ENCODE peak calls at places on chromosomes 1 and 21, in four cellular contexts. F is BJ, G is fibroblast of the aortic adventitia, T is cardiac fibroblast. C is an unnamed sample.

GRCh38 chr1:77540501-77541161 is 141.8 kb downstream of the ZZZ3 start:
- DNase-seq in F (peak; percentile 48), G (peak; percentile 54), T (peak; percentile 89), C (peak; percentile 90)

GRCh38 chr1:213330281-213330680 is 279.2 kb downstream of the RPS6KC1 start:
- DNase-seq in F (no peak), G (no peak), T (no peak), C (no peak)

GRCh38 chr1:186536272-186536905 is 75.5 kb upstream of the PDC start:
- DNase-seq in F (no peak), G (peak; percentile 42), T (peak; percentile 57), C (no peak)

GRCh38 chr1:150696590-150696989 is 364 bp downstream of the GOLPH3L start:
- DNase-seq in F (no peak), G (peak; percentile 4), T (peak; percentile 3), C (no peak)

GRCh38 chr1:41662061-41662655 is 177.7 kb upstream of the EDN2 start:
- DNase-seq in F (no peak), G (peak; percentile 56), T (peak; percentile 75), C (peak; percentile 59)

GRCh38 chr1:182754915-182755314 is 34.7 kb upstream of the NPL start:
- DNase-seq in F (no peak), G (no peak), T (no peak), C (no peak)

GRCh38 chr1:67214420-67215174 is 48.3 kb downstream of the IL23R start:
- DNase-seq in F (no peak), G (peak; percentile 48), T (peak; percentile 51), C (no peak)

GRCh38 chr1:95984975-95985374 is 736.6 kb upstream of the PTBP2 start:
- DNase-seq in F (no peak), G (no peak), T (no peak), C (no peak)

GRCh38 chr1:167544447-167544846 is 9.1 kb downstream of the CREG1 start:
- DNase-seq in F (no peak), G (no peak), T (no peak), C (no peak)

GRCh38 chr1:53303651-53304515 is 24.0 kb downstream of the LRP8 start:
- DNase-seq in F (no peak), G (no peak), T (no peak), C (no peak)

GRCh38 chr1:80053613-80054012 is 1047.1 kb upstream of the ADGRL4 start:
- DNase-seq in F (no peak), G (no peak), T (no peak), C (no peak)

GRCh38 chr1:207971511-207972224 is 60.7 kb upstream of the CD34 start:
- DNase-seq in F (no peak), G (no peak), T (no peak), C (no peak)

GRCh38 chr1:239633432-239633831 is 247.1 kb downstream of the CHRM3 start:
- DNase-seq in F (no peak), G (no peak), T (no peak), C (no peak)

GRCh38 chr1:17281775-17282181 is 26.2 kb upstream of the PADI4 start:
- DNase-seq in F (no peak), G (no peak), T (no peak), C (no peak)

DNA sequence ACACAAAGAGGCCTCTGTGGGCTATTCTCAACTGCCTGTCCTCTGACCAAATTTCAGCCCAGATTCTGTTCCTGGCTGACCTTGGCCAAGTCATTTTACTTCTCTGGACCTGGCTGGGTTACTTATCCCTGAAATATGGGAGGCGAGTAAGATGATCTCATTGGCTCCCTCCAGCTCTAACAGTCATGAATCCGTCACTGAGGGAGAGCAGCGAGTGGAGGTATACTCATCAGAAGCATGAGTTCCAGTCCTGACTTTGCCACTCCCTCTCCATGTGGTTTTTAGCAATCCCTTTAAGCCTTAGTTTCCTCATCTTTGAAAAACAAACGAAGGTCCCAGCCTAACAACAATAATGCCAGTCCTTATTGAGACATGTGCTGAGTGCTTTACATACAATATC is 63.5 kb downstream of the CCDC185 start:
- DNase-seq in F (no peak), G (no peak), T (no peak), C (no peak)
- H3K4me3 ChIP-seq in F (no peak overlapping the region), G (no peak overlapping the region), T (no peak overlapping the region), C (no peak overlapping the region)

DNA sequence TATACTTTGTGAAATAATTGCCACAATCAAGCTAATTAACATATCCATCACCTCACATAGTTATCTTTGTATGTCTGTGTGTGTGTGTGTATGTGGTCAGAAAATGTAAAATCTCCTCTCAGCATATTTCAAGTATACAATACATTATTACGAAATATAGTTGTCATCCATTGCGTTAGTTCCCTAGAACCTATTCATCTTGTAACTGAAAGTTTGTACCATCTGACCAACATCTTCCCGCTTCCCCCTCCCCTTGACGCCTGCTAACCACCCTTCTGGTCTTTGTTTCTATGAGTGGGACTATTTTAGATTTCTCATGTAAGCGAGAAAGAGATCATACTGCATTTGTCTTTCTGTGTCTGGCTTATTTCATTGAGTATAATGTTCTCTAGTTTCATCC is 455.3 kb downstream of the KCNT2 start:
- DNase-seq in F (no peak), G (no peak), T (no peak), C (no peak)
- H3K4me3 ChIP-seq in F (no peak overlapping the region), G (no peak overlapping the region), T (no peak overlapping the region), C (no peak overlapping the region)

GRCh38 chr1:173496757-173497323 is 19.7 kb downstream of the PRDX6 start:
- DNase-seq in F (no peak), G (no peak), T (no peak), C (no peak)
- H3K4me3 ChIP-seq in F (no peak overlapping the region), G (no peak overlapping the region), T (no peak overlapping the region), C (no peak overlapping the region)

DNA sequence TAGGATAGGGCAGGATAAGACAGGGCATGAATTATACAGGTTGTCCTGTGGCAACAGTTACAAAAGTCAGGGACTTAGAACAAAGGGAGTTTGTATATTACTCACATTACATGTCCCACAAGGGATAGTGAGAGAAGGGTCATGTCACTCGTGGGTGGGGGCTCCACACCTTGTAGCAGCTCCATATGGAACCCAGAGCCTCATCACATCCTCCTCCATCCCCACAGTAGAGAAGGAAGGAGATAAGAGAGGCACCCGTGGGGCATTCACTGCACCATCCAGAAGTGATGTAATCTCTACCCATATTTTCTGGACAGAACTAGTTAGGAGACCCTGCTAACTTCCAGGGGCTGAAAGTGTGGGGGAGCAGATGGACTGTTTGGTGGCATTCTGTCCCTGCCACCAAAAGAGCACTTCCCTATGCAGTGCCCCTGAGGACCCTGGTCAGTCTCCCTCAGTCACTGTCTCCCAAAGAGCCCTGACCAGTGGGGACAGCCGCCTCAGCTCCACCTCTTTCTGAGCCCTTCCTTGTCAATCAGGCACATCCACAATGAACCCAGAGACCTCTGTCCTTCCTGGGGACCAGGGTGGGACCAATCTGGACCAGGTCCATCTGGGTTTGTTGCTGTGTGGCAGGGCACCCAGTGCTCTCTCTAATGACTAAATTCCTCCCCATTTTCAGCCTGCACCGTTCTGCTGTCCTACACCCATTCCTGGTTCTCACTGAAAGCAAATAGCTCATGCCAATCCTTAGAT is 154.8 kb upstream of the ETV3 start:
- DNase-seq in F (no peak), G (no peak), T (no peak), C (no peak)
- H3K4me3 ChIP-seq in F (no peak overlapping the region), G (no peak overlapping the region), T (no peak overlapping the region), C (no peak overlapping the region)

GRCh38 chr1:93672477-93673158 is 9.0 kb downstream of the BCAR3 start:
- DNase-seq in F (no peak), G (no peak), T (no peak), C (no peak)
- H3K4me3 ChIP-seq in F (no peak overlapping the region), G (no peak overlapping the region), T (no peak overlapping the region), C (no peak overlapping the region)

GRCh38 chr1:228685081-228685480 is 50.2 kb upstream of the RHOU start:
- DNase-seq in F (no peak), G (peak; percentile 62), T (no peak), C (no peak)

GRCh38 chr1:228684609-228685008 is 50.7 kb upstream of the RHOU start:
- DNase-seq in F (no peak), G (peak; percentile 59), T (no peak), C (no peak)

GRCh38 chr1:228689255-228689654 is 46.0 kb upstream of the RHOU start:
- DNase-seq in F (no peak), G (no peak), T (no peak), C (no peak)

GRCh38 chr1:228683428-228683827 is 51.9 kb upstream of the RHOU start:
- DNase-seq in F (no peak), G (no peak), T (no peak), C (no peak)

DNA sequence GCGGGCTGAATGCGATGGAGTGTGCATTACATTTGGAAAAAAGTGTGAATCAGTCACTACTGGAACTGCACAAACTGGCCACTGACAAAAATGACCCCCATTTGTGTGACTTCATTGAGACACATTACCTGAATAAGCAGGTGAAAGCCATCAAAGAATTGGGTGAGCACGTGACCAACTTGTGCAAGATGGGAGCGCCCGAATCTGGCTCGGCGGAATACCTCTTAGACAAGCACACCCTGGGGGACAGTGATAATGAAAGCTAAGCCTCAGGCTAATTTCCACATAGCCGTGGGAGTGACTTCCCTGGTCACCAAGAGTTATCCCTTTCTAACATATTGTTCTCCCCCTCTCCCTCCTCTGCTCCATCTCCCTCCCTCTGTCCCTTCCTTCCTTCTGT is 47.7 kb upstream of the RHOU start:
- DNase-seq in F (no peak), G (no peak), T (no peak), C (no peak)
- H3K4me3 ChIP-seq in F (no peak overlapping the region), G (no peak overlapping the region), T (no peak overlapping the region), C (no peak overlapping the region)

DNA sequence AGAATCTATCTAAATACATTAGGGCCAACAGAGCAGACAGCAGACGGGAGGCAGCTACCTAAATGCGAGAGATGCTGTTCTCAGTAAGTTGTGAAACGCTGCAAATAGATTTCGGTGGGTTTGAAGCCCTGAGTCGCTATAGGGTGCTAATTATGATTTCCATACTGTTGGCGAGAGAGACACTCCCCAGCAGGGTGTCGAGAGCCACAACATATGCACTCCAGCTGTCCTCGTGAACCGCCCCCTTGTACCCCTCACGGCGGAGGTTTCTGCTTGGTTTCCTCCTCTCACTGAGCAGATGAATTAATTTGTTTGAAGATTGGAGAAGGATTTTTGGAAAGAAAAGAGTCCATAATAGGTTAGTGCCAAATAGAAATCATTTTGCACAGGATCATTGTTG is 326.5 kb upstream of the CAMK1G start:
- DNase-seq in F (no peak), G (no peak), T (no peak), C (no peak)
- H3K4me3 ChIP-seq in F (no peak overlapping the region), G (no peak overlapping the region), T (no peak overlapping the region), C (no peak overlapping the region)

DNA sequence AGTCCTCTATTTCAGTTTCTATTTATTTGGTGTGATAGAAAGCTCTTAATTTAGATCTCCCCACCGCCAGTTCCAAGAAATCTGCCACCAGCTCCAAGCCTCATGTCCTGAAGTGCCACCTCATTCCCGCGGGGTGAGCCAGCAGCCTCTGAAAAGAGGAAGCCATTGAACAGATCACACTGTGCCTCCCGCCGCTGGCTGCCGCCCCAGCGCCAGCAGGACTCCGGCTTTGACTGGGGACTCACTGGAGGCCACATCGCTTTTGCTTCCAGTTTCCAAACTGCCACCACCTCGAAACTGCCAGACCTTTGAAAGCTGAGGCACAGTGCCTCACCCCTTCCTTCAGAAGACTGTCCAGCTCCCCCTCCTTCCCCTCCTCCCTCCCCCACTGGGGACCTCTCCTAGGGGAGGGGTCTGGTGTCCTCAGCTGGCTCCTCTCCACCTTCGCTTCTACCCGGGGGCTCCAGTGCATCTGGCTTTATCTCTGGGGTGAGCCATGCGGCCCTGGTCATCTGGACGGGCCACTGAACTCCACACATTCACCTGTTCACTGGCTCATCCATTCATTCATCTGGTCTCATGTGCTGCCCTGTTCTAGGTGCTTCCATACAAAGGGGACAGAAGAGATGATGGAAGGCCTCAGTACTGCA is 59.0 kb downstream of the VPS26C start:
- DNase-seq in F (no peak), G (no peak), T (no peak), C (no peak)
- H3K4me3 ChIP-seq in F (no peak overlapping the region), G (no peak overlapping the region), T (no peak overlapping the region), C (no peak overlapping the region)